ENCODE peak calls at places on chromosomes 12 and 14, in six cellular contexts. B is COR-L47; K is HEK293T; T is activated T-helper 1 cell treated with anti-CD3 and anti-CD28 coated beads, Interleukin-12 subunit alpha, Interleukin-12 subunit beta, Interleukin-2, Interleukin-4 antibody, amounts not matched to agents 30 ng/mL and 10 ng/mL and 1 ng/mL, durations not matched to agents 14 hours and 24 hours and 36 hours; M is Right ventricle myocardium inferior; X is GM20000. D is an unnamed sample.

GRCh38 chr12:47743311-47743860 is 15.3 kb downstream of the RAPGEF3 start:
- DNase-seq in T (no peak), K (no peak), X (no peak), B (no peak), M (no peak), D (no peak)

GRCh38 chr12:121494093-121494787 is 86.6 kb downstream of the KDM2B start:
- DNase-seq in B (no peak), K (peak), X (peak), T (peak), M (no peak), D (peak)

GRCh38 chr14:47278233-47278842 is 397.1 kb downstream of the MDGA2 start:
- DNase-seq in M (no peak), X (peak), T (peak), B (peak), K (peak), D (peak)

GRCh38 chr12:28568083-28568482 is 377.8 kb downstream of the CCDC91 start:
- DNase-seq in K (no peak), M (no peak), X (no peak), T (no peak), B (no peak), D (no peak)

GRCh38 chr12:124819080-124819479 is 44.6 kb downstream of the SCARB1 start:
- DNase-seq in T (no peak), K (no peak), M (no peak), B (no peak), X (no peak), D (no peak)

GRCh38 chr14:102683399-102684275 is 91.2 kb downstream of the RCOR1 start:
- DNase-seq in K (no peak), T (no peak), B (no peak), X (no peak), M (no peak), D (no peak)

GRCh38 chr12:103802586-103802886 is 38.5 kb downstream of the NT5DC3 start:
- DNase-seq in B (no peak), T (no peak), X (no peak), K (no peak), M (no peak), D (no peak)

GRCh38 chr12:106581543-106582263 is 1.1 kb upstream of the RFX4 start:
- DNase-seq in K (no peak), T (no peak), M (no peak), B (no peak), X (peak), D (peak)

GRCh38 chr14:70789361-70789760 is 20.0 kb downstream of the MAP3K9 start:
- DNase-seq in T (no peak), X (no peak), M (no peak), K (no peak), B (no peak), D (no peak)

GRCh38 chr14:103123634-103124500 is 606 bp downstream of the TNFAIP2 start:
- DNase-seq in M (peak), X (peak), K (no peak), B (peak), T (no peak), D (no peak)

GRCh38 chr12:89833337-89834252 is 125.0 kb upstream of the ATP2B1 start:
- DNase-seq in M (no peak), K (no peak), X (no peak), B (no peak), T (no peak), D (no peak)

GRCh38 chr14:64748995-64749714 is 44.9 kb downstream of the PLEKHG3 start:
- DNase-seq in M (peak), K (no peak), B (no peak), T (no peak), X (no peak), D (no peak)

GRCh38 chr12:54082402-54082892 is 28.8 kb downstream of the HOXC4 start:
- DNase-seq in X (peak), B (no peak), T (peak), M (no peak), K (peak), D (no peak)

GRCh38 chr12:130658561-130658960 is 57.5 kb downstream of the RIMBP2 start:
- DNase-seq in M (no peak), T (no peak), B (no peak), K (no peak), X (no peak), D (no peak)

GRCh38 chr12:65868133-65868705 is 43.9 kb downstream of the HMGA2 start:
- DNase-seq in B (no peak), T (no peak), X (no peak), M (no peak), K (no peak), D (no peak)

GRCh38 chr14:32432813-32433538 is 103.9 kb downstream of the AKAP6 start:
- DNase-seq in X (no peak), B (no peak), K (no peak), T (no peak), M (no peak), D (no peak)

GRCh38 chr12:26125451-26126339 is 858 bp upstream of the BHLHE41 start:
- DNase-seq in M (peak), T (no peak), K (peak), X (peak), B (no peak), D (peak)

GRCh38 chr14:39212034-39212433 is 21.7 kb upstream of the MIA2 start:
- DNase-seq in X (no peak), B (no peak), K (no peak), M (no peak), T (no peak), D (no peak)

GRCh38 chr12:49920241-49920914 is 16.7 kb upstream of the FAIM2 start:
- DNase-seq in T (no peak), K (no peak), X (no peak), B (no peak), M (no peak), D (no peak)

GRCh38 chr12:69415471-69416275 is 54.5 kb upstream of the FRS2 start:
- DNase-seq in X (peak), K (peak), B (no peak), M (no peak), T (no peak), D (peak)

GRCh38 chr12:75848961-75849360 is 182.6 kb downstream of the PHLDA1 start:
- DNase-seq in T (no peak), X (no peak), K (no peak), M (no peak), B (no peak), D (no peak)

GRCh38 chr14:68476212-68476964 is 316.5 kb downstream of the ZFP36L1 start:
- DNase-seq in X (peak), K (no peak), T (no peak), B (no peak), M (peak), D (no peak)

GRCh38 chr14:51735851-51736250 is 84.1 kb downstream of the FRMD6 start:
- DNase-seq in M (no peak), T (no peak), B (no peak), X (no peak), K (no peak), D (no peak)